ENCODE peak calls at places on chromosome X, in seven cellular contexts. F, O, L, V, M, P and I are unnamed samples. For H3K27me3, the result is how much of the 10 kb centered on the place peaks cover.

GRCh38 chrX:153971632-153972367 is at the start of gene HCFC1:
- DNase-seq in F (peak), O (peak), L (peak), V (peak), M (peak), P (peak), I (peak)

GRCh38 chrX:133598596-133599334 is 183.5 kb upstream of the GPC4 start:
- DNase-seq in F (no peak), O (no peak), L (no peak), V (no peak), M (no peak), P (no peak), I (no peak)

GRCh38 chrX:70452143-70452733 is 7.6 kb downstream of the DLG3 start:
- DNase-seq in F (peak), O (peak), L (no peak), V (peak), M (peak), P (no peak), I (peak)

GRCh38 chrX:11290673-11291072 is 2.5 kb upstream of the AMELX start:
- DNase-seq in F (no peak), O (no peak), L (no peak), V (no peak), M (no peak), P (no peak), I (no peak)

GRCh38 chrX:69060631-69061408 is 104.4 kb downstream of the PJA1 start:
- DNase-seq in F (no peak), O (peak), L (peak), V (peak), M (no peak), P (no peak), I (peak)

GRCh38 chrX:151396042-151396826 is 772 bp upstream of the VMA21 start:
- DNase-seq in F (no peak), O (peak), L (no peak), V (no peak), M (peak), P (peak), I (no peak)

GRCh38 chrX:120459313-120459712 is 9.8 kb downstream of the LAMP2 start:
- DNase-seq in F (no peak), O (no peak), L (no peak), V (no peak), M (no peak), P (no peak), I (no peak)

GRCh38 chrX:15158736-15159406 is 111.0 kb downstream of the ASB9 start:
- DNase-seq in F (no peak), O (no peak), L (no peak), V (no peak), M (no peak), P (peak), I (no peak)

GRCh38 chrX:154047266-154047665 is 27.6 kb upstream of the IRAK1 start:
- DNase-seq in F (peak), O (no peak), L (no peak), V (no peak), M (no peak), P (no peak), I (no peak)

GRCh38 chrX:148552775-148553174 is 52.4 kb downstream of the AFF2 start:
- DNase-seq in F (peak), O (no peak), L (no peak), V (no peak), M (no peak), P (no peak), I (no peak)

GRCh38 chrX:123860506-123860840 is 620 bp downstream of the XIAP start:
- DNase-seq in F (no peak), O (peak), L (no peak), V (no peak), M (peak), P (peak), I (no peak)

GRCh38 chrX:130555341-130555740 is 153.6 kb downstream of the RBMX2 start:
- DNase-seq in F (no peak), O (no peak), L (no peak), V (no peak), M (peak), P (no peak), I (no peak)

GRCh38 chrX:13845721-13846378 is 29.0 kb upstream of the GPM6B start:
- DNase-seq in F (no peak), O (no peak), L (no peak), V (no peak), M (no peak), P (no peak), I (no peak)

GRCh38 chrX:107851215-107851614 is 25.5 kb downstream of the MID2 start:
- DNase-seq in F (no peak), O (no peak), L (no peak), V (no peak), M (no peak), P (no peak), I (no peak)

GRCh38 chrX:78333521-78333920 is 6.1 kb upstream of the CYSLTR1 start:
- DNase-seq in F (no peak), O (no peak), L (no peak), V (no peak), M (no peak), P (no peak), I (no peak)

GRCh38 chrX:47662144-47662657 is 3.2 kb upstream of the UXT start:
- DNase-seq in F (peak), O (no peak), L (no peak), V (no peak), M (no peak), P (no peak), I (no peak)

GRCh38 chrX:585115-585808 is 45.3 kb upstream of the SHOX start:
- DNase-seq in F (no peak), O (no peak), L (no peak), V (peak), M (no peak), P (no peak), I (no peak)

GRCh38 chrX:37871626-37872302 is 24.4 kb upstream of the DYNLT3 start:
- DNase-seq in F (peak), O (no peak), L (no peak), V (no peak), M (no peak), P (no peak), I (peak)

GRCh38 chrX:102672876-102673275 is 21.6 kb downstream of the GPRASP1 start:
- DNase-seq in F (no peak), O (peak), L (no peak), V (no peak), M (no peak), P (no peak), I (no peak)

GRCh38 chrX:21912220-21912619 is 28.3 kb upstream of the SMS start:
- DNase-seq in F (no peak), O (no peak), L (no peak), V (no peak), M (no peak), P (no peak), I (no peak)

GRCh38 chrX:39736219-39737211 is 361.2 kb downstream of the BCOR start:
- DNase-seq in F (no peak), O (no peak), L (no peak), V (no peak), M (peak), P (no peak), I (no peak)

GRCh38 chrX:96182366-96182765 is 502.3 kb upstream of the DIAPH2 start:
- DNase-seq in F (peak), O (peak), L (peak), V (no peak), M (peak), P (no peak), I (no peak)

GRCh38 chrX:24153796-24154189 is 4.3 kb downstream of the ZFX start:
- DNase-seq in F (no peak), O (no peak), L (no peak), V (no peak), M (peak), P (no peak), I (no peak)

GRCh38 chrX:12770440-12770839 is 20.8 kb upstream of the PRPS2 start:
- DNase-seq in F (peak), O (no peak), L (no peak), V (no peak), M (peak), P (no peak), I (no peak)

DNA sequence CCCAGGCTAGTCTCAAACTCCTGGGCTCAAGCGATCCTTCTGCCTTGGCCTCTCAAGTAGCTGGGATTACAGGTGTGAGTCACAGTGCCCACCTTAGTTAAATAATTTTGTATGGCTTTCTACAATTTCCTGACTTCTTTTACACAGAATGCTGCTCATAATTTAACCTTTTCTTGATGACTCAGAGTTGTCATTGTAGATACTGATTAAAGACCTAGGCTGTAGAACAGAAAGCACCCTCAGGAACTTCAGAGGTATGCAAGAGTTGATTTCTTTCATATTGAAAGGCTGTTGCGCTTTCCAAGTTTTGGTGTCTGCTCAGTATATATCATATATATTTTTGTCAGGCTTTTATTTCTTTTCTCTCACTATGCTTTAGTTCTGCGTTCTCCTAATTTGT is 21.1 kb upstream of the GPR34 start:
- DNase-seq in F (no peak), O (no peak), L (no peak), V (no peak), M (no peak), P (no peak), I (no peak)
- H3K27me3 ChIP-seq in F (under half), O (under half), L (under half), V (under half), M (under half), P (under half), I (under half)

GRCh38 chrX:152912641-152913040 is 14.8 kb downstream of the ZNF185 start:
- DNase-seq in F (no peak), O (no peak), L (no peak), V (no peak), M (no peak), P (no peak), I (no peak)

GRCh38 chrX:152913915-152914314 is 16.0 kb downstream of the ZNF185 start:
- DNase-seq in F (no peak), O (no peak), L (no peak), V (no peak), M (peak), P (no peak), I (no peak)

GRCh38 chrX:152917969-152918579 is 20.2 kb downstream of the ZNF185 start:
- DNase-seq in F (no peak), O (no peak), L (no peak), V (no peak), M (no peak), P (no peak), I (no peak)

GRCh38 chrX:152913354-152913753 is 15.5 kb downstream of the ZNF185 start:
- DNase-seq in F (no peak), O (no peak), L (no peak), V (no peak), M (no peak), P (no peak), I (no peak)

DNA sequence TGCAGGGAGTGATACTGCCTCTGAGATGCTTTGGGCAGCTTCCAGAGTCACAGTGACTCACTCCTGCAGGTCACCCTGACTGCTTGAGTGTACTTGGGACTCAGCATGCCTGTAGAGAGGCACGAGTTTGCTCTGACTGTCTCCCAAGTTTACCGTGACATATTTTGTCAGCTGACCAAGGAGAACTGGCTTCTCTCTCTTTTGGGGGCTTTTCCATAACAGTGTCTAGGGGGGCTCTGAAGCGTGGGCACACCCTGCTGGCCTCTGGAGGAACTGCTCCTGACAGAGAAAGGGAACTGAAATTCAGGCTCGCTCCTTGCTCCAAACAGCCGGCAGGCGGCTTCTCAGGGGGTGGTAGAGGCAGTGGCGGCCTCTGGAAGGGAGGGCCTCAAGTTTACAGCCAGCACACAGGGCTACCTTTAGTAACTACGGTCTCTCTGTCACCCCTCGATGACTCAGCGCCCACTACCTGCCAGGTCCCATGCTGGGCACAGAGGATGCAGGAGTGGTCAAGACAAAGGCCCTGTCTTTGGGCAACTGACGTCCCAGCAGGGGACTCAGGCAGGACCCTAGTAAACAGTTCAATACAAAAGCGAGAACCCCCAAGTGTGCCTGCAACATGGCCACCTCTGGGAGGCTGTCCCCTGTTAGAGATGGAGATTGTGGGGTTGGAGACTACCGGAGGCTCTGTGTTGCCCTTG is 17.8 kb downstream of the ZNF185 start:
- DNase-seq in F (peak), O (peak), L (no peak), V (peak), M (peak), P (no peak), I (peak)
- TF ChIP-seq YY1 in F (no peak), O (no peak), L (no peak), V (no peak), M (no peak), P (no peak), I (no peak)

DNA sequence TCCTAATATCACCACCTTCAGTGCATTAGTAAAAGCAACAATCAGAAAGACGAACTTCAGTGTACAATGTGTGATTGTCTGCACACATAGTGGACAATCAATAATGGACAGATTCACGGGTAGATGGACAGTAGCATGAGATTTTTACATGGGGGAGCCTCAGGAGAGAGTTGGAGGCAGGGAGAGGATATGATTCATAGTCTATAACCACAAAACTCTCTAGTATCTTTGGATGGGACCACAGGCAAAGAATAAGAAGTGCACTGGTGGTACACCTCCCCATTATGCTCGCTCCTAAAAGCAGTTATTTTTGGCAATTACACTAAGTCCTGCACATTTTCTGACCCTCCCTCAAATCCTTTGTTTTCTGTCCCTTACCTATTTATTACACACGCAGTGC is 624.4 kb upstream of the ACTRT1 start:
- DNase-seq in F (no peak), O (no peak), L (no peak), V (no peak), M (no peak), P (no peak), I (no peak)
- H3K27me3 ChIP-seq in F (under half), O (under half), L (under half), V (under half), M (under half), P (under half), I (under half)

DNA sequence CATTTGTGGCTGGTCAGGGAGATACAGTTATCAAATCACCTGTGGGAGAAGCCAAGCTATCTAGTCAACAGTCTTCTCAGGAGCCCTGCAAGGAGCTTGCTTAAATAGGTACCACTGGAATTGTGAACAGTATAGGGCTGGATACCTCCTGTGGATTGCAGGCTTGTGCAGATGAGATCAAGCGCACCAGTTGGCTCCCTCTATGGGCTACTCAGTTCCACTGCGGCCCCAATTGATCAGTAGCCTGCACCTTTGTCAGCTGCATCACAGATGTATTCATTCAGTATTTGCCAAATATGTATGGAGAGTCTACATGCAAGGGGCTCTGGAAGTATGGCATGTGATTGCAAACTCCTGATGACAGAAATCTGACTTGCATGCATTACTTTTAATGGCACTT is 28.6 kb downstream of the TEX13A start:
- DNase-seq in F (peak), O (no peak), L (peak), V (peak), M (peak), P (no peak), I (no peak)
- TF ChIP-seq YY1 in F (no peak), O (no peak), L (no peak), V (no peak), M (no peak), P (no peak), I (no peak)

DNA sequence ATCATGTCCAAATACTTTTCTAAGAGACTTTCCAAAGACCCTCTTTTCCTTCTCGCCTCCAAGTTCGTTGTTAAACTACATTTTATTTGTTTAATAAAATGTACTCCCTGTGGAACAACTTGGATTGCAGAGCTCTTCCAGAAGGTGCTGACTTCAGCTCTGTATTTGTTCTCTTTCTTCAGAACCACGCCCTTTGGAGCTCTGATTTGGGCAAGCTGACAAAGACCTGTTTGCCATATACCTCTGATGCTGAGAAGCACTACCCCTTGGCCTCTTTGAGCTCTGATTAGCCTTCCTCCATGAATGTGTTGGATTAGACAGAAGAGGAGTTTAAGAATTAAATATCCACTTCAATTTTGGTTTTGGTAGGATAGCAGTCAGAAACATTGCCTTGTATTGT is 815.1 kb upstream of the POU3F4 start:
- DNase-seq in F (no peak), O (no peak), L (no peak), V (no peak), M (no peak), P (no peak), I (no peak)
- H3K27me3 ChIP-seq in F (under half), O (under half), L (under half), V (under half), M (under half), P (under half), I (under half)

GRCh38 chrX:66018585-66019309 is 21.1 kb downstream of the VSIG4 start:
- DNase-seq in F (peak), O (no peak), L (no peak), V (no peak), M (no peak), P (no peak), I (no peak)
- TF ChIP-seq YY1 in F (no peak), O (no peak), L (no peak), V (no peak), M (no peak), P (no peak), I (no peak)